ENCODE peak calls at places on chromosome 14, in four cellular contexts. O is progenitor cell of endocrine pancreas, C is cardiac muscle cell, F is heart left ventricle. J is an unnamed sample.

GRCh38 chr14:86346818-86347384 is 817.0 kb downstream of the FLRT2 start:
- DNase-seq in O (no peak), C (no peak), F (no peak), J (no peak)

GRCh38 chr14:74549588-74549987 is 56.0 kb downstream of the ISCA2 start:
- DNase-seq in O (no peak), C (no peak), F (no peak), J (no peak)

GRCh38 chr14:86237733-86238132 is 707.8 kb downstream of the FLRT2 start:
- DNase-seq in O (no peak), C (no peak), F (no peak), J (no peak)

GRCh38 chr14:66001356-66001755 is 484.8 kb upstream of the CCDC196 start:
- DNase-seq in O (no peak), C (no peak), F (no peak), J (no peak)

GRCh38 chr14:100868621-100869370 is 34.7 kb downstream of the RTL1 start:
- DNase-seq in O (no peak), C (no peak), F (no peak), J (no peak)

GRCh38 chr14:104865069-104865630 is at the start of gene CEP170B:
- DNase-seq in O (peak), C (peak), F (no peak), J (peak)

GRCh38 chr14:79480212-79480611 is 731.1 kb downstream of the DIO2 start:
- DNase-seq in O (no peak), C (no peak), F (no peak), J (no peak)

GRCh38 chr14:44928793-44929192 is 33.0 kb downstream of the KLHL28 start:
- DNase-seq in O (no peak), C (no peak), F (no peak), J (no peak)

GRCh38 chr14:52078721-52079120 is 9.9 kb upstream of the NID2 start:
- DNase-seq in O (no peak), C (no peak), F (no peak), J (no peak)

GRCh38 chr14:55804198-55804553 is 224.2 kb downstream of the KTN1 start:
- DNase-seq in O (no peak), C (no peak), F (no peak), J (no peak)

GRCh38 chr14:55805250-55805649 is 225.2 kb downstream of the KTN1 start:
- DNase-seq in O (no peak), C (no peak), F (no peak), J (no peak)

GRCh38 chr14:55803506-55804197 is 223.6 kb downstream of the KTN1 start:
- DNase-seq in O (no peak), C (no peak), F (no peak), J (no peak)

GRCh38 chr14:55801121-55801520 is 221.1 kb downstream of the KTN1 start:
- DNase-seq in O (no peak), C (no peak), F (no peak), J (no peak)

DNA sequence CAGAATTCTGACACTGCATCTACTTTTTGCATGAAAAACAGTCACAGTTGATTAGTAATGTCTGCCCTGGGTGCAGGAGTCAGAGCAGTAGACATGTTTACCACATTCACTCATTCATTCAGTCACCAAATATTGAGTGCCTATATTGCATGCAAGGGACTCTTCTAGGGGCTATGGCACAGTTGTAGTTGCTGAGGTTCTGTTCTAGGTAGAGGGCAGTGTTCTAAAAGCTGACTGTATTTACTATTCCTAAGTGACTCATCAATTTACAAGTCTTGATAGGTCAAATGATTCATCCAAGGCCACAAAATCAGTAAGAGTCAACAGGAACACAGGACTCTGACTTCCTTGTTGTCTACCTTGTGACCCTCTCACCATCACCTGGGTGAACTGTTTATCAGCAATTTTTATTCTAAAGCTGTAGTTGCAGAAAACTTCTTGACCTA is 223.0 kb downstream of the KTN1 start:
- DNase-seq in O (no peak), C (no peak), F (no peak), J (no peak)
- TF ChIP-seq CTCF in O (no peak), C (no peak), F (no peak), J (no peak)

DNA sequence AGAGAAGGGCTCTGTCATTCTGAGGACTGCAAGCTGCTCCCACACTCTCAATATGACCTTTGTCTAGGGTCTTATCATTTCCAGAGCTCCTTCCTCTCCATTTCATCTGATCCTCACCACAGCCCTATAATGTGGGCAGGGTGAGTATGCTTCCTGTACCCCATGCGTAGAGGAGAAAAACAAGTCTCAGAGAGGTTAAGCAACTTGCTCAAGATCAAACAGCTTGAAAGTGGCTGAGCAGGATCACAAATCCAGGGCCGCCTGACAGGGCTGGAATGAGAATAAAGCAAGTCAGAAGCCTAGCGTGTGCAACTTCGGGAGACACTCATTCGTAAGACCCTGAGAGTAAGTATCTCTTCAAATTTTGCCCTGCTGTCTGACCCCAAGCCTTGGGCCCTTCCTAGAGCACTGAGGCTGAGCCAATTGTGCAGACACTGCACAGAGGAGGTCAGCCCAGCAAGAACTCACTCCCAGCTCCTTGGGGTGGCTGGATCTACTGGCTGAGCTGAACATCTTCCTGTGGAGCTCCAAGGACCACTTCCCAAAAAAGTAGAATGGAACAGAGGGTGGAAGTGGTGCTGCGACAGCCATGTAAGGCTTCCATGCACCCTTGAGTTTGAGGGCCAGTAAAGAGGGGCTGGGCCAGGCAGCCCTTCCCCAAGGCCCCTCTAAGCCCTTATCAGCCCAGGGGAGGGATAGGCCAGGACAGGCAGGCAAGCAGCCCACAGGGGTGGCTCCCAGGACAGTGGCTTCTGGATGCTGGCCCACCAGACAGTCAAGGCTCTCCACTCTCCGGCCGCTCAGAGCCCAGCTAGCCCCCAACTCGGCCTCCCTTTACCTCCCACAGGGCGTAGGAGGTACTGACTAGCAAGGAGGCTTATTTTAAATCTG is 10.5 kb downstream of the ZFP36L1 start:
- DNase-seq in O (no peak), C (no peak), F (no peak), J (no peak)
- TF ChIP-seq CTCF in O (no peak), C (no peak), F (no peak), J (no peak)

GRCh38 chr14:75861161-75861621 is 120.6 kb downstream of the TGFB3 start:
- DNase-seq in O (no peak), C (no peak), F (no peak), J (no peak)

GRCh38 chr14:75857199-75857598 is 124.6 kb downstream of the TGFB3 start:
- DNase-seq in O (no peak), C (no peak), F (no peak), J (no peak)

GRCh38 chr14:75858375-75858774 is 123.4 kb downstream of the TGFB3 start:
- DNase-seq in O (no peak), C (no peak), F (no peak), J (no peak)

GRCh38 chr14:75859746-75860145 is 122.0 kb downstream of the TGFB3 start:
- DNase-seq in O (no peak), C (no peak), F (no peak), J (no peak)

GRCh38 chr14:75860561-75861160 is 121.1 kb downstream of the TGFB3 start:
- DNase-seq in O (no peak), C (no peak), F (no peak), J (no peak)
- TF ChIP-seq CTCF in O (no peak), C (peak), F (no peak), J (no peak)

DNA sequence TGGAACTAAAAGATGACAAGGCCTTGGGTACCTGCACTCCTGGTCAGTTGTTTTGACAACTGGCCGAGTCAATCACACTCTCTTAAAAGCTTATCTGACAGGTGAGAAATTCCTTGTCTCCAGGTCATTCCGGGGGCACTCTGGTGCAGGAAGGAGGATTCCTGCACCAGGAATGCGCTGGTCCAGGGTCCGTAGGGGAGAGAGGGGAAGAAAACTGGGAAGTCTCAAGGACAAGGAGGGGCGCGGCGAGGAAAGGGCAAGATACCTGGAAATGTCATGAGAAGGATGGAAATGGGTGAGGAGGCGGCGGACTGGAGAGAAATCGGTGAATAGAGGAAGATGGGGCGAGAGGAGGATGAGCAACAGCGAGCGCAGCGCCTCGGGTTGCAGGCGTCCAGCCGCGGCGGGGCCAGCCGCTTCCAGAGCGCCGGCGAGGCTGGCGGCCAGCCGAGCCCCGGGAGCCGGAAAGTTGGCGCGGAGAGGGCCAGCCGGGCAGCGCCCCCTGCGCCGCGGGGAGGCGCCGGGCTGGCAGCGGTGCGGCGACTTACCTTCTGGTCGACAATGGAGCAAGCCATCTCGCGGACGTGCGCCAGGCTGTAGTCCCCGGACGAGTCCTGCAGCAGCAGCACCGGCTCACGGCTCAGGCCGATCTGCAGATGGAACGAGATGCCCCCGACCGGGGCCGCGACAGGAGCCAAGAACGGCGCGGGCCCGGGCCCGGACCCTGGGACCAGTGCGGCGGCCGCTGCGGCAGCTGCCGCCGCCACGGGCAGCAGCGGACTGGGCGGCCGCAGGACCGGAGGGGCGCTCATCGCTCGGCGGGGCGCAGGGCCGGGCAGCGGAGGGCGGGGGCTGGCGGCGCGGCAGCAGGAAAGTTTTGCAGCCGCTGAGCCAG is 699 bp downstream of the PRKD1 start:
- DNase-seq in O (peak), C (peak), F (peak), J (peak)
- TF ChIP-seq CTCF in O (peak), C (peak), F (peak), J (no peak)

GRCh38 chr14:97578982-97579381 is 781.8 kb downstream of the VRK1 start:
- DNase-seq in O (no peak), C (no peak), F (no peak), J (no peak)

GRCh38 chr14:97580923-97581495 is 783.8 kb downstream of the VRK1 start:
- DNase-seq in O (peak), C (peak), F (no peak), J (peak)

GRCh38 chr14:97584528-97584927 is 787.3 kb downstream of the VRK1 start:
- DNase-seq in O (no peak), C (no peak), F (no peak), J (no peak)
- TF ChIP-seq CTCF in O (no peak), C (no peak), F (no peak), J (no peak)

GRCh38 chr14:22671622-22672021 is 27.5 kb upstream of the OR6J1 start:
- DNase-seq in O (no peak), C (no peak), F (no peak), J (no peak)

GRCh38 chr14:22668863-22669262 is 24.7 kb upstream of the OR6J1 start:
- DNase-seq in O (no peak), C (no peak), F (no peak), J (no peak)

GRCh38 chr14:22666203-22666893 is 22.2 kb upstream of the OR6J1 start:
- DNase-seq in O (no peak), C (no peak), F (no peak), J (no peak)

GRCh38 chr14:22667881-22668280 is 23.7 kb upstream of the OR6J1 start:
- DNase-seq in O (no peak), C (no peak), F (no peak), J (no peak)

DNA sequence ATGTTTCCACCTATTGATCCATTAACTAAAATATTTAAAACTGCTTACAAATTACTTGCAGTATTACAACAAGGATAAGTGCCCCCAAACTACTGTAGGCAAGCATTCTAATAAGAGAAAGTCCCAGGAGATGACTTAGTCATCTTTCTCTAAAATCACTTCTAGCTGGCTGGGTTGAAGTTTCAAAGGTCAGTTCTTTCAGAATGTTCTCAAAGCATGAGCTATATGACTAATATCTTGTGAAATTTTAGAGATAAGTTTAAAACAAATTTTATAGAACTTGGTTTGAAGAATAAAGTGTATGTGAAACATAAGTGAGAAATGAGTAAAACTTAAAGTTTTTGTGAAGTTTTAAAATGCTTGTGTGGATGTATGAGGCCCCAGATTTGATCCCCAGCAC is 24.3 kb upstream of the OR6J1 start:
- DNase-seq in O (no peak), C (no peak), F (no peak), J (no peak)
- TF ChIP-seq CTCF in O (no peak), C (no peak), F (no peak), J (no peak)

GRCh38 chr14:87866116-87866515 is 126.9 kb downstream of the GALC start:
- DNase-seq in O (no peak), C (no peak), F (no peak), J (no peak)
- TF ChIP-seq CTCF in O (no peak), C (no peak), F (no peak), J (no peak)

DNA sequence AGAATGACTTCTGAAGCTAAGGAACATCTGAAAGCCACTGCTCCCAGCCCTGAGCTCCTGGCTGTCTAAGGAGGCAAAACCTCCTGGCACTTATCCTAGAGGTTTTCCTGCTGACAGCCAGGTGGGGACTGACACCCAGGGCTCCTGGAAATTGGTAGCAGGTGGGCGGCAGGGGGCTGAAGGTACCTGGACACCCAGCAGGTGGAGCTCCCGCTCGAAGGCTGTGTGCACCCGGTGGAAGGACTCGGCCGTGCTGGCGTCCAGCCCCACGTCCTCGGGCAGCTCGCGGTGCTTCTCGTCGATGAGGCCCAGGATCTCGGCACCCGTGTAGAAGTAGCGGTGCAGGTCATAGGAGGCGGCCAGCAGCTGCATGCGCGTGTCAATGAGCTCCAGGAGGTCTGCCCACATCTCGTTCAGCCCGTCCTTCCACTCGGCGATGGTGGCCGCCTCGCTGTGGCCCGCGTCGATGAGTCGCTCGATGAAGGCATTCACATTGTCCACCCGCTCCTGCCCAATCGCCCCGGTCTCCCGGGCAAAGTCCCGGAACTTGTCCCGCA is 68.2 kb downstream of the PLEKHG3 start:
- DNase-seq in O (no peak), C (no peak), F (no peak), J (no peak)
- TF ChIP-seq CTCF in O (no peak), C (no peak), F (no peak), J (no peak)